ENCODE peak calls at places on chromosome 7, in seven cellular contexts. One of them, this sample, is unnamed.

GRCh38 chr7:141663081-141663510 is 38.9 kb downstream of the DENND11 start:
- DNase-seq in right atrium auricular region: no peak
- DNase-seq in ureter: peak; percentile 63
- DNase-seq in 8988T: no peak
- DNase-seq in ELR: no peak
- DNase-seq in T1000: no peak
- DNase-seq in fibroblast of lung: no peak
- DNase-seq in this sample: no peak

GRCh38 chr7:47032171-47032915 is 549.6 kb downstream of the TNS3 start:
- DNase-seq in right atrium auricular region: no peak
- DNase-seq in ureter: no peak
- DNase-seq in 8988T: no peak
- DNase-seq in ELR: no peak
- DNase-seq in T1000: no peak
- DNase-seq in fibroblast of lung: no peak
- DNase-seq in this sample: peak; percentile 17

GRCh38 chr7:80210400-80210799 is 75.8 kb downstream of the GNAI1 start:
- DNase-seq in right atrium auricular region: no peak
- DNase-seq in ureter: no peak
- DNase-seq in 8988T: no peak
- DNase-seq in ELR: no peak
- DNase-seq in T1000: no peak
- DNase-seq in fibroblast of lung: no peak
- DNase-seq in this sample: no peak

GRCh38 chr7:158022601-158023000 is 565.0 kb downstream of the PTPRN2 start:
- DNase-seq in right atrium auricular region: no peak
- DNase-seq in ureter: no peak
- DNase-seq in 8988T: no peak
- DNase-seq in ELR: no peak
- DNase-seq in T1000: no peak
- DNase-seq in fibroblast of lung: no peak
- DNase-seq in this sample: no peak

GRCh38 chr7:93044147-93044810 is 73.5 kb downstream of the SAMD9 start:
- DNase-seq in right atrium auricular region: no peak
- DNase-seq in ureter: no peak
- DNase-seq in 8988T: no peak
- DNase-seq in ELR: peak; percentile 87
- DNase-seq in T1000: no peak
- DNase-seq in fibroblast of lung: peak; percentile 88
- DNase-seq in this sample: peak; percentile 79

GRCh38 chr7:152624218-152624617 is 51.7 kb downstream of the XRCC2 start:
- DNase-seq in right atrium auricular region: no peak
- DNase-seq in ureter: no peak
- DNase-seq in 8988T: no peak
- DNase-seq in ELR: no peak
- DNase-seq in T1000: no peak
- DNase-seq in fibroblast of lung: no peak
- DNase-seq in this sample: no peak

GRCh38 chr7:36262286-36262685 is 109.2 kb downstream of the EEPD1 start:
- DNase-seq in right atrium auricular region: no peak
- DNase-seq in ureter: no peak
- DNase-seq in 8988T: no peak
- DNase-seq in ELR: no peak
- DNase-seq in T1000: no peak
- DNase-seq in fibroblast of lung: no peak
- DNase-seq in this sample: no peak

GRCh38 chr7:135177021-135177696 is 6.7 kb upstream of the CYREN start:
- DNase-seq in right atrium auricular region: peak; percentile 34
- DNase-seq in ureter: peak; percentile 4
- DNase-seq in 8988T: no peak
- DNase-seq in ELR: peak; percentile 30
- DNase-seq in T1000: no peak
- DNase-seq in fibroblast of lung: no peak
- DNase-seq in this sample: no peak

GRCh38 chr7:73328696-73329095 is 735 bp downstream of the FKBP6 start:
- DNase-seq in right atrium auricular region: no peak
- DNase-seq in ureter: no peak
- DNase-seq in 8988T: no peak
- DNase-seq in ELR: no peak
- DNase-seq in T1000: no peak
- DNase-seq in fibroblast of lung: no peak
- DNase-seq in this sample: no peak

GRCh38 chr7:17058568-17058967 is 176.8 kb upstream of the AGR3 start:
- DNase-seq in right atrium auricular region: no peak
- DNase-seq in ureter: no peak
- DNase-seq in 8988T: no peak
- DNase-seq in ELR: peak; percentile 83
- DNase-seq in T1000: no peak
- DNase-seq in fibroblast of lung: peak; percentile 47
- DNase-seq in this sample: peak; percentile 57

GRCh38 chr7:140327261-140327661 is 71.1 kb downstream of the SLC37A3 start:
- DNase-seq in right atrium auricular region: no peak
- DNase-seq in ureter: no peak
- DNase-seq in 8988T: no peak
- DNase-seq in ELR: no peak
- DNase-seq in T1000: no peak
- DNase-seq in fibroblast of lung: no peak
- DNase-seq in this sample: no peak

GRCh38 chr7:80078882-80079281 is 55.7 kb upstream of the GNAI1 start:
- DNase-seq in right atrium auricular region: no peak
- DNase-seq in ureter: no peak
- DNase-seq in 8988T: no peak
- DNase-seq in ELR: no peak
- DNase-seq in T1000: no peak
- DNase-seq in fibroblast of lung: no peak
- DNase-seq in this sample: no peak

GRCh38 chr7:134625571-134625970 is 21.1 kb upstream of the BPGM start:
- DNase-seq in right atrium auricular region: no peak
- DNase-seq in ureter: no peak
- DNase-seq in 8988T: no peak
- DNase-seq in ELR: peak; percentile 84
- DNase-seq in T1000: no peak
- DNase-seq in fibroblast of lung: peak; percentile 86
- DNase-seq in this sample: peak; percentile 73

GRCh38 chr7:78476851-78477405 is 678.4 kb downstream of the PHTF2 start:
- DNase-seq in right atrium auricular region: no peak
- DNase-seq in ureter: no peak
- DNase-seq in 8988T: no peak
- DNase-seq in ELR: no peak
- DNase-seq in T1000: no peak
- DNase-seq in fibroblast of lung: no peak
- DNase-seq in this sample: no peak

GRCh38 chr7:76260171-76260703 is 42.2 kb upstream of the HSPB1 start:
- DNase-seq in right atrium auricular region: no peak
- DNase-seq in ureter: no peak
- DNase-seq in 8988T: no peak
- DNase-seq in ELR: peak; percentile 42
- DNase-seq in T1000: no peak
- DNase-seq in fibroblast of lung: no peak
- DNase-seq in this sample: no peak

GRCh38 chr7:28595779-28596178 is 183.5 kb downstream of the CREB5 start:
- DNase-seq in right atrium auricular region: no peak
- DNase-seq in ureter: no peak
- DNase-seq in 8988T: no peak
- DNase-seq in ELR: no peak
- DNase-seq in T1000: no peak
- DNase-seq in fibroblast of lung: no peak
- DNase-seq in this sample: no peak

GRCh38 chr7:88254721-88255120 is 34.9 kb upstream of the SRI start:
- DNase-seq in right atrium auricular region: no peak
- DNase-seq in ureter: no peak
- DNase-seq in 8988T: peak; percentile 53
- DNase-seq in ELR: peak; percentile 49
- DNase-seq in T1000: peak; percentile 76
- DNase-seq in fibroblast of lung: peak; percentile 43
- DNase-seq in this sample: no peak

GRCh38 chr7:8434290-8435002 is 1.0 kb downstream of the NXPH1 start:
- DNase-seq in right atrium auricular region: no peak
- DNase-seq in ureter: no peak
- DNase-seq in 8988T: no peak
- DNase-seq in ELR: no peak
- DNase-seq in T1000: no peak
- DNase-seq in fibroblast of lung: no peak
- DNase-seq in this sample: no peak

GRCh38 chr7:18961997-18962396 is 155.4 kb downstream of the TWIST1 start:
- DNase-seq in right atrium auricular region: no peak
- DNase-seq in ureter: no peak
- DNase-seq in 8988T: no peak
- DNase-seq in ELR: peak; percentile 39
- DNase-seq in T1000: no peak
- DNase-seq in fibroblast of lung: peak; percentile 70
- DNase-seq in this sample: peak; percentile 40

GRCh38 chr7:27685209-27685608 is 22.5 kb upstream of the HIBADH start:
- DNase-seq in right atrium auricular region: no peak
- DNase-seq in ureter: no peak
- DNase-seq in 8988T: no peak
- DNase-seq in ELR: peak; percentile 20
- DNase-seq in T1000: no peak
- DNase-seq in fibroblast of lung: peak; percentile 6
- DNase-seq in this sample: no peak

GRCh38 chr7:26944486-26944885 is 80.1 kb upstream of the SKAP2 start:
- DNase-seq in right atrium auricular region: no peak
- DNase-seq in ureter: no peak
- DNase-seq in 8988T: no peak
- DNase-seq in ELR: no peak
- DNase-seq in T1000: no peak
- DNase-seq in fibroblast of lung: no peak
- DNase-seq in this sample: no peak

GRCh38 chr7:23438171-23438570 is 32.1 kb downstream of the IGF2BP3 start:
- DNase-seq in right atrium auricular region: no peak
- DNase-seq in ureter: no peak
- DNase-seq in 8988T: no peak
- DNase-seq in ELR: no peak
- DNase-seq in T1000: no peak
- DNase-seq in fibroblast of lung: peak; percentile 40
- DNase-seq in this sample: no peak